ENCODE peak calls at places on chromosomes 12 and 14, in five cellular contexts. U is heart left ventricle, D is stomach, R is AG10803, A is left lung. G is an unnamed sample.

GRCh38 chr12:65189028-65189718 is 19.8 kb downstream of the LEMD3 start:
- DNase-seq in D (no peak), R (no peak), A (no peak), U (no peak), G (no peak)

GRCh38 chr12:113961921-113962710 is 4.0 kb downstream of the RBM19 start:
- DNase-seq in U (no peak), A (no peak), R (peak; percentile 37), D (no peak), G (peak; percentile 51)

GRCh38 chr14:79502751-79503148 is 708.6 kb downstream of the DIO2 start:
- DNase-seq in D (no peak), A (no peak), R (no peak), U (no peak), G (no peak)

GRCh38 chr12:20268121-20268732 is 100.1 kb upstream of the PDE3A start:
- DNase-seq in D (no peak), U (no peak), A (peak; percentile 12), R (no peak), G (no peak)

GRCh38 chr12:119713551-119714031 is 45.7 kb downstream of the PRKAB1 start:
- DNase-seq in A (no peak), R (no peak), D (peak; percentile 87), U (no peak), G (no peak)

GRCh38 chr12:112841891-112842290 is 50.3 kb downstream of the RPH3A start:
- DNase-seq in U (no peak), D (no peak), R (peak; percentile 6), A (no peak), G (no peak)

GRCh38 chr12:122609696-122610095 is 82.6 kb downstream of the KNTC1 start:
- DNase-seq in A (no peak), U (no peak), R (no peak), D (no peak), G (no peak)

GRCh38 chr12:123808167-123808566 is 46.1 kb downstream of the DNAH10 start:
- DNase-seq in D (no peak), A (no peak), R (peak; percentile 31), U (no peak), G (no peak)

GRCh38 chr14:20494935-20495766 is 10.2 kb upstream of the RNASE10 start:
- DNase-seq in A (no peak), D (no peak), U (no peak), R (peak; percentile 44), G (no peak)

GRCh38 chr12:17588968-17589367 is 501.0 kb downstream of the RERGL start:
- DNase-seq in A (no peak), D (no peak), R (no peak), U (no peak), G (no peak)

GRCh38 chr12:105355752-105356151 is 25.3 kb downstream of the C12orf75 start:
- DNase-seq in D (no peak), R (peak; percentile 70), U (no peak), A (no peak), G (no peak)

GRCh38 chr12:80551897-80552296 is 107.9 kb downstream of the PTPRQ start:
- DNase-seq in R (peak; percentile 95), U (no peak), A (no peak), D (no peak), G (peak; percentile 69)

GRCh38 chr14:71398450-71398849 is 491.2 kb downstream of the PCNX1 start:
- DNase-seq in U (no peak), A (no peak), R (no peak), D (no peak), G (no peak)

GRCh38 chr12:750356-751191 is 1.8 kb upstream of the WNK1 start:
- DNase-seq in U (no peak), D (no peak), R (no peak), A (no peak), G (no peak)

GRCh38 chr12:12239127-12239526 is 27.7 kb downstream of the LRP6 start:
- DNase-seq in U (no peak), A (no peak), D (no peak), R (no peak), G (no peak)

DNA sequence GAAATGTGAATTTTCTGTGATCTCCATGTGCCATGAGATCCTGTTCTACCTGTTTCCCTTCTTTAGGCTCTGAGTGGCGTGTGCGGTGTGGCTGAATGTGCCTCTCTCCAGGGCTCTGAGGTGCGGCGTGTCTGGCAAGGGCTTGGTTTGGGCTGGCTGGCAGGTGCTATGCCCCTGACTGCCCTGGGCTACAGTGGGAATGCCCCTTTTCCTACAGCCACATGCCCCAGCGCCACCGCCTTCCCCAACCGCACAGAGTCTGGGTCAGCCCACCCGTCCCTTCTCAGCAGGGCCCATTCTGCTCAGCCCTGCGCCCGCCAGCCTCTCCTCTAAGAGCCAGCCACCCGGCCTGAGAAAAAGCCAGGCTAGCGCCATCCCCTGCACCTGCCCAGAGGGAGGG is 24.7 kb downstream of the BTBD6 start:
- DNase-seq in U (no peak), R (no peak), D (peak; percentile 57), A (no peak), G (no peak)
- TF ChIP-seq CTCF in U (no peak), R (no peak), D (no peak), A (no peak), G (no peak)

GRCh38 chr12:47160296-47161244 is 80.8 kb upstream of the AMIGO2 start:
- DNase-seq in D (no peak), R (no peak), U (no peak), A (no peak), G (no peak)

GRCh38 chr12:47166365-47166764 is 86.6 kb upstream of the AMIGO2 start:
- DNase-seq in R (no peak), U (no peak), D (no peak), A (no peak), G (no peak)

GRCh38 chr12:47165934-47166333 is 86.2 kb upstream of the AMIGO2 start:
- DNase-seq in D (no peak), R (no peak), A (no peak), U (no peak), G (no peak)

GRCh38 chr12:47164116-47164515 is 84.4 kb upstream of the AMIGO2 start:
- DNase-seq in R (no peak), U (no peak), D (no peak), A (no peak), G (no peak)

DNA sequence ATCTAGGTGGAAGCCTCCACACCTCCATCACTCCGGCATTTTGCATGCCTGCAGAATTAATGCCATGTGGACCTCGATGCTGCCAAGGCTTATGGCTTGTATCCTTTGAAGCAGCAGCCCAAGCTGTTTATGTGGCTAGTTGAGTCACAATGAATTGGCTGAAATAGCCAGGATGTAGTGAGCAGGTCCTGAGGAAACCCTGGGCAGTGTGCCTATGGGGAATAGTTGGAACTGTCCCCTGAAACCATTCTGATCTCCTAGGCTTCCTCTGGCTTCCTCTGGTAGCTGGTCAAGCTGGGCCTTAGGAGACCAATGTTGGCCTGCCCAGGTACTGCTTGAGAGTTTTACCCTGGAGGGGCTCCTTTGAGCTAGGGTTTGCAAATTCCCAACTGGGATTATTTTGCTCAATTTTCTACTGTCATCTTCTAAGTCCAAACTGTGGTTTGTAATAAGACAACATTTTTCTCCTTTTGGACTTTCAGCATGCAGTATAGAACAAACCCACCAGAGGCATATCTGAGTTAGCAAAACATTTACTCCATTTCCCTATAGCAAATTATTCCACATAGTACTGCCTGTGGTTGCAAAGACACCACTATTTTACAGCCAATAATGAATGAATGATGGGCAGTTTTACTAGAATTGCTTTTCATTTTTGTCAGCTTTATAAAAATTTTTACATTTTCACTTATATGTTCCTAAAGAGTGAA is 85.1 kb upstream of the AMIGO2 start:
- DNase-seq in R (peak; percentile 96), D (no peak), U (no peak), A (no peak), G (no peak)
- TF ChIP-seq CTCF in R (peak; percentile 38), D (no peak), U (no peak), A (no peak), G (no peak)

GRCh38 chr14:101347893-101348777 is 213.2 kb upstream of the DIO3 start:
- DNase-seq in D (peak; percentile 11), A (no peak), R (no peak), U (no peak), G (no peak)
- TF ChIP-seq CTCF in D (no peak), A (no peak), R (no peak), U (no peak), G (no peak)

DNA sequence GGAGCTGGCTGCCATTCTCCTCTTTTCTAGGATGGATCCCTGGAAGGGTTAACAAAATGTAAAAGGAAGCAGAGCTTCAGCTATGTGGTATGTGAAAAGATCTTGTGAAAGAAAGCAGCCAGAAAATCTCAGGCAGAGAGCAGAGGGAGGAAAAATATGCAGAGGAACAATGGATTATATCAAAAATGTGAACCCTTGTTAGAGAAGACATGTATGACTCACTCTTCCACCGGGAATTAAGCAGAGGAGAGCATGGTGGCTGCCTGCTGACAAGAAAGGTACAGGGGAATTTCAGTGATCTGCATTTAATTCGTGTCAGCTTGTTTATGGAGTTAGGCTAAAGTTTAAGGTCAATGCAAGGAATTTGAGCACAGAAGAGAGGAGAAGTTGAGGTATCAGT is 46.3 kb downstream of the KCNA1 start:
- DNase-seq in R (peak; percentile 21), U (no peak), D (no peak), A (no peak), G (no peak)
- TF ChIP-seq CTCF in R (no peak), U (no peak), D (no peak), A (no peak), G (no peak)

GRCh38 chr12:116314477-116314876 is 37.0 kb upstream of the MED13L start:
- DNase-seq in U (no peak), A (no peak), D (no peak), R (no peak), G (no peak)
- TF ChIP-seq CTCF in U (no peak), A (no peak), D (no peak), R (no peak), G (no peak)

GRCh38 chr14:57574617-57575288 is 81.1 kb upstream of the CCDC198 start:
- DNase-seq in A (no peak), D (no peak), U (no peak), R (no peak), G (no peak)
- TF ChIP-seq CTCF in A (no peak), D (no peak), U (no peak), R (no peak), G (no peak)

GRCh38 chr12:40342010-40342409 is 117.2 kb downstream of the LRRK2 start:
- DNase-seq in R (no peak), D (no peak), A (no peak), U (no peak), G (peak; percentile 9)

GRCh38 chr12:40336573-40337199 is 111.9 kb downstream of the LRRK2 start:
- DNase-seq in A (no peak), U (no peak), D (no peak), R (peak; percentile 21), G (no peak)

DNA sequence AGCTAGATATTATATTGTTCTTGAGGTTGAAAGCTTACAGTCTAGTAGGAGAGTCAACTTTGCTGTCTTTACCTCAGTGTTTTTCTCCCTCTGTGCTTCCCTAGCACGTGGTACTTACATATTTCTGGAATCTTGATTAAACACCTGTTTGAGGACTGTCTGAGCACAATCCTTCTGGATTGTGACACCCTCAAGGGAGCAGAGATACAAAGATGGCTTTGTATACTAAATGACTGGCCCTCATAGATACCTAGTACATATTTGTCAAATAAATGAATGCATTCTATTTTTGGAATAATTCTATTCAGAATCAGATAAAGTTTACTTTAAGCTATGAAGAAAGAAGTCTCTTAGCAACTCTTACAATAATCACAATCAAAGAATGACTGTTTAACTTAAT is 113.3 kb downstream of the LRRK2 start:
- DNase-seq in R (no peak), A (no peak), D (no peak), U (no peak), G (no peak)
- TF ChIP-seq CTCF in R (no peak), A (no peak), D (no peak), U (no peak), G (no peak)

G was measured in adrenal gland.